ENCODE peak calls at places on chromosome 2, in four cellular contexts. One of them, this sample, is unnamed.
A peak's percentile ranks its signal among the peaks of the same experiment; 100 is the strongest.

GRCh38 chr2:180872256-180872655 is 108.1 kb upstream of the UBE2E3 start:
- DNase-seq in stimulated activated naive B cell treated with anti-CD40 and anti-IgM and Interleukin-4, amounts not matched to agents 10 μg/mL and 1 μg/mL and 100 μg/mL, for 72 hours: no peak
- DNase-seq in nucleus accumbens: no peak
- DNase-seq in cerebellum: no peak
- DNase-seq in this sample: no peak

GRCh38 chr2:225419033-225419432 is 19.5 kb downstream of the NYAP2 start:
- DNase-seq in nucleus accumbens: no peak
- DNase-seq in stimulated activated naive B cell treated with anti-CD40 and anti-IgM and Interleukin-4, amounts not matched to agents 10 μg/mL and 1 μg/mL and 100 μg/mL, for 72 hours: no peak
- DNase-seq in cerebellum: no peak
- DNase-seq in this sample: no peak

GRCh38 chr2:122011493-122012270 is 256.2 kb downstream of the TSN start:
- DNase-seq in stimulated activated naive B cell treated with anti-CD40 and anti-IgM and Interleukin-4, amounts not matched to agents 10 μg/mL and 1 μg/mL and 100 μg/mL, for 72 hours: no peak
- DNase-seq in cerebellum: no peak
- DNase-seq in nucleus accumbens: no peak
- DNase-seq in this sample: no peak

GRCh38 chr2:3423492-3424170 is 44.1 kb downstream of the TRAPPC12 start:
- DNase-seq in stimulated activated naive B cell treated with anti-CD40 and anti-IgM and Interleukin-4, amounts not matched to agents 10 μg/mL and 1 μg/mL and 100 μg/mL, for 72 hours: peak; percentile 28
- DNase-seq in cerebellum: peak; percentile 35
- DNase-seq in nucleus accumbens: peak; percentile 31
- DNase-seq in this sample: peak; percentile 62

GRCh38 chr2:903223-903900 is 47.3 kb upstream of the SNTG2 start:
- DNase-seq in cerebellum: no peak
- DNase-seq in stimulated activated naive B cell treated with anti-CD40 and anti-IgM and Interleukin-4, amounts not matched to agents 10 μg/mL and 1 μg/mL and 100 μg/mL, for 72 hours: no peak
- DNase-seq in nucleus accumbens: no peak
- DNase-seq in this sample: no peak

GRCh38 chr2:230773039-230773773 is 60.6 kb downstream of the CAB39 start:
- DNase-seq in nucleus accumbens: no peak
- DNase-seq in stimulated activated naive B cell treated with anti-CD40 and anti-IgM and Interleukin-4, amounts not matched to agents 10 μg/mL and 1 μg/mL and 100 μg/mL, for 72 hours: no peak
- DNase-seq in cerebellum: no peak
- DNase-seq in this sample: no peak

GRCh38 chr2:236177604-236177966 is 9.4 kb upstream of the GBX2 start:
- DNase-seq in stimulated activated naive B cell treated with anti-CD40 and anti-IgM and Interleukin-4, amounts not matched to agents 10 μg/mL and 1 μg/mL and 100 μg/mL, for 72 hours: no peak
- DNase-seq in nucleus accumbens: no peak
- DNase-seq in cerebellum: no peak
- DNase-seq in this sample: peak; percentile 10

GRCh38 chr2:160207804-160208661 is 8.0 kb upstream of the ITGB6 start:
- DNase-seq in stimulated activated naive B cell treated with anti-CD40 and anti-IgM and Interleukin-4, amounts not matched to agents 10 μg/mL and 1 μg/mL and 100 μg/mL, for 72 hours: peak; percentile 53
- DNase-seq in cerebellum: peak; percentile 14
- DNase-seq in nucleus accumbens: no peak
- DNase-seq in this sample: peak; percentile 53

GRCh38 chr2:217703999-217704398 is 298.8 kb downstream of the TNS1 start:
- DNase-seq in stimulated activated naive B cell treated with anti-CD40 and anti-IgM and Interleukin-4, amounts not matched to agents 10 μg/mL and 1 μg/mL and 100 μg/mL, for 72 hours: no peak
- DNase-seq in nucleus accumbens: no peak
- DNase-seq in cerebellum: no peak
- DNase-seq in this sample: no peak

GRCh38 chr2:148875387-148876051 is 492 bp downstream of the KIF5C start:
- DNase-seq in cerebellum: no peak
- DNase-seq in stimulated activated naive B cell treated with anti-CD40 and anti-IgM and Interleukin-4, amounts not matched to agents 10 μg/mL and 1 μg/mL and 100 μg/mL, for 72 hours: no peak
- DNase-seq in nucleus accumbens: no peak
- DNase-seq in this sample: no peak

GRCh38 chr2:164388511-164388910 is 232.8 kb downstream of the GRB14 start:
- DNase-seq in stimulated activated naive B cell treated with anti-CD40 and anti-IgM and Interleukin-4, amounts not matched to agents 10 μg/mL and 1 μg/mL and 100 μg/mL, for 72 hours: no peak
- DNase-seq in cerebellum: no peak
- DNase-seq in nucleus accumbens: no peak
- DNase-seq in this sample: peak; percentile 42

GRCh38 chr2:25078171-25079049 is 36.5 kb downstream of the EFR3B start:
- DNase-seq in nucleus accumbens: no peak
- DNase-seq in stimulated activated naive B cell treated with anti-CD40 and anti-IgM and Interleukin-4, amounts not matched to agents 10 μg/mL and 1 μg/mL and 100 μg/mL, for 72 hours: no peak
- DNase-seq in cerebellum: peak; percentile 78
- DNase-seq in this sample: no peak

GRCh38 chr2:236659758-236660150 is 90.1 kb downstream of the ACKR3 start:
- DNase-seq in cerebellum: no peak
- DNase-seq in stimulated activated naive B cell treated with anti-CD40 and anti-IgM and Interleukin-4, amounts not matched to agents 10 μg/mL and 1 μg/mL and 100 μg/mL, for 72 hours: no peak
- DNase-seq in nucleus accumbens: no peak
- DNase-seq in this sample: no peak

GRCh38 chr2:27051902-27052645 is 606 bp downstream of the AGBL5 start:
- DNase-seq in cerebellum: peak; percentile 15
- DNase-seq in nucleus accumbens: no peak
- DNase-seq in stimulated activated naive B cell treated with anti-CD40 and anti-IgM and Interleukin-4, amounts not matched to agents 10 μg/mL and 1 μg/mL and 100 μg/mL, for 72 hours: no peak
- DNase-seq in this sample: no peak

GRCh38 chr2:85468096-85468703 is 49.7 kb downstream of the SH2D6 start:
- DNase-seq in nucleus accumbens: no peak
- DNase-seq in stimulated activated naive B cell treated with anti-CD40 and anti-IgM and Interleukin-4, amounts not matched to agents 10 μg/mL and 1 μg/mL and 100 μg/mL, for 72 hours: no peak
- DNase-seq in cerebellum: no peak
- DNase-seq in this sample: no peak

GRCh38 chr2:79619442-79619841 is 106.6 kb downstream of the CTNNA2 start:
- DNase-seq in cerebellum: no peak
- DNase-seq in nucleus accumbens: no peak
- DNase-seq in stimulated activated naive B cell treated with anti-CD40 and anti-IgM and Interleukin-4, amounts not matched to agents 10 μg/mL and 1 μg/mL and 100 μg/mL, for 72 hours: no peak
- DNase-seq in this sample: no peak

GRCh38 chr2:43178602-43179542 is 47.5 kb downstream of the ZFP36L2 start:
- DNase-seq in stimulated activated naive B cell treated with anti-CD40 and anti-IgM and Interleukin-4, amounts not matched to agents 10 μg/mL and 1 μg/mL and 100 μg/mL, for 72 hours: no peak
- DNase-seq in nucleus accumbens: no peak
- DNase-seq in cerebellum: no peak
- DNase-seq in this sample: no peak

GRCh38 chr2:109724533-109725460 is 69.3 kb upstream of the RGPD5 start:
- DNase-seq in cerebellum: no peak
- DNase-seq in stimulated activated naive B cell treated with anti-CD40 and anti-IgM and Interleukin-4, amounts not matched to agents 10 μg/mL and 1 μg/mL and 100 μg/mL, for 72 hours: no peak
- DNase-seq in nucleus accumbens: no peak
- DNase-seq in this sample: no peak